ENCODE peak calls at places on chromosomes 1 and 21, in seven cellular contexts. One of them, this sample, is unnamed. For H3K4me1, the result is how much of the 10 kb centered on the place peaks cover.

GRCh38 chr1:172642970-172643369 is 15.9 kb upstream of the FASLG start:
- DNase-seq in aorta: no peak
- DNase-seq in GM23248: no peak
- DNase-seq in PC-9: peak
- DNase-seq in body of pancreas: peak
- DNase-seq in heart left ventricle: no peak
- DNase-seq in upper lobe of left lung: no peak
- DNase-seq in this sample: no peak

GRCh38 chr1:95655321-95656020 is 421.5 kb downstream of the RWDD3 start:
- DNase-seq in aorta: no peak
- DNase-seq in GM23248: no peak
- DNase-seq in PC-9: no peak
- DNase-seq in body of pancreas: no peak
- DNase-seq in heart left ventricle: no peak
- DNase-seq in upper lobe of left lung: no peak
- DNase-seq in this sample: no peak

GRCh38 chr1:200893411-200893901 is 1.2 kb upstream of the INAVA start:
- DNase-seq in aorta: no peak
- DNase-seq in GM23248: no peak
- DNase-seq in PC-9: peak
- DNase-seq in body of pancreas: no peak
- DNase-seq in heart left ventricle: no peak
- DNase-seq in upper lobe of left lung: no peak
- DNase-seq in this sample: no peak

GRCh38 chr1:203045821-203046594 is 19.7 kb downstream of the PPFIA4 start:
- DNase-seq in aorta: peak
- DNase-seq in GM23248: peak
- DNase-seq in PC-9: no peak
- DNase-seq in body of pancreas: no peak
- DNase-seq in heart left ventricle: no peak
- DNase-seq in upper lobe of left lung: peak
- DNase-seq in this sample: peak

GRCh38 chr1:212606042-212606733 is 2.4 kb upstream of the ATF3 start:
- DNase-seq in aorta: no peak
- DNase-seq in GM23248: peak
- DNase-seq in PC-9: no peak
- DNase-seq in body of pancreas: no peak
- DNase-seq in heart left ventricle: no peak
- DNase-seq in upper lobe of left lung: no peak
- DNase-seq in this sample: no peak

GRCh38 chr1:200890818-200891773 is 3.6 kb upstream of the INAVA start:
- DNase-seq in aorta: peak
- DNase-seq in GM23248: peak
- DNase-seq in PC-9: peak
- DNase-seq in body of pancreas: peak
- DNase-seq in heart left ventricle: no peak
- DNase-seq in upper lobe of left lung: peak
- DNase-seq in this sample: no peak

GRCh38 chr1:147603986-147604385 is 62.7 kb downstream of the BCL9 start:
- DNase-seq in aorta: no peak
- DNase-seq in GM23248: no peak
- DNase-seq in PC-9: no peak
- DNase-seq in body of pancreas: no peak
- DNase-seq in heart left ventricle: no peak
- DNase-seq in upper lobe of left lung: no peak
- DNase-seq in this sample: no peak

GRCh38 chr1:36523850-36524249 is 41.1 kb upstream of the CSF3R start:
- DNase-seq in aorta: no peak
- DNase-seq in GM23248: no peak
- DNase-seq in PC-9: no peak
- DNase-seq in body of pancreas: no peak
- DNase-seq in heart left ventricle: no peak
- DNase-seq in upper lobe of left lung: peak
- DNase-seq in this sample: no peak

GRCh38 chr1:223708001-223708359 is 4.4 kb upstream of the CAPN2 start:
- DNase-seq in aorta: no peak
- DNase-seq in GM23248: no peak
- DNase-seq in PC-9: peak
- DNase-seq in body of pancreas: no peak
- DNase-seq in heart left ventricle: no peak
- DNase-seq in upper lobe of left lung: no peak
- DNase-seq in this sample: no peak

GRCh38 chr1:60994369-60994768 is 88.0 kb upstream of the NFIA start:
- DNase-seq in aorta: no peak
- DNase-seq in GM23248: no peak
- DNase-seq in PC-9: no peak
- DNase-seq in body of pancreas: no peak
- DNase-seq in heart left ventricle: no peak
- DNase-seq in upper lobe of left lung: no peak
- DNase-seq in this sample: no peak

GRCh38 chr1:184828369-184828717 is 73.7 kb upstream of the EDEM3 start:
- DNase-seq in aorta: no peak
- DNase-seq in GM23248: no peak
- DNase-seq in PC-9: no peak
- DNase-seq in body of pancreas: no peak
- DNase-seq in heart left ventricle: no peak
- DNase-seq in upper lobe of left lung: no peak
- DNase-seq in this sample: no peak

GRCh38 chr1:85935234-85935633 is 221.3 kb downstream of the COL24A1 start:
- DNase-seq in aorta: no peak
- DNase-seq in GM23248: peak
- DNase-seq in PC-9: no peak
- DNase-seq in body of pancreas: no peak
- DNase-seq in heart left ventricle: no peak
- DNase-seq in upper lobe of left lung: no peak
- DNase-seq in this sample: no peak

GRCh38 chr1:119713538-119714456 is 2.1 kb downstream of the PHGDH start:
- DNase-seq in aorta: no peak
- DNase-seq in GM23248: peak
- DNase-seq in PC-9: no peak
- DNase-seq in body of pancreas: no peak
- DNase-seq in heart left ventricle: no peak
- DNase-seq in upper lobe of left lung: no peak
- DNase-seq in this sample: no peak

GRCh38 chr1:238143038-238143437 is 252.3 kb upstream of the ZP4 start:
- DNase-seq in aorta: no peak
- DNase-seq in GM23248: no peak
- DNase-seq in PC-9: no peak
- DNase-seq in body of pancreas: no peak
- DNase-seq in heart left ventricle: no peak
- DNase-seq in upper lobe of left lung: no peak
- DNase-seq in this sample: no peak

GRCh38 chr1:98388431-98388830 is 273.1 kb upstream of the SNX7 start:
- DNase-seq in aorta: no peak
- DNase-seq in GM23248: peak
- DNase-seq in PC-9: no peak
- DNase-seq in body of pancreas: peak
- DNase-seq in heart left ventricle: no peak
- DNase-seq in upper lobe of left lung: no peak
- DNase-seq in this sample: no peak

GRCh38 chr21:19853061-19853460 is 1145.1 kb upstream of the NCAM2 start:
- DNase-seq in aorta: peak
- DNase-seq in GM23248: no peak
- DNase-seq in PC-9: no peak
- DNase-seq in body of pancreas: no peak
- DNase-seq in heart left ventricle: no peak
- DNase-seq in upper lobe of left lung: peak
- DNase-seq in this sample: no peak

GRCh38 chr1:193065954-193066353 is 6.5 kb downstream of the RO60 start:
- DNase-seq in aorta: no peak
- DNase-seq in GM23248: no peak
- DNase-seq in PC-9: no peak
- DNase-seq in body of pancreas: no peak
- DNase-seq in heart left ventricle: no peak
- DNase-seq in upper lobe of left lung: no peak
- DNase-seq in this sample: no peak

GRCh38 chr1:193059282-193060225 is at the start of the genes RO60 and UCHL5:
- DNase-seq in aorta: peak
- DNase-seq in GM23248: peak
- DNase-seq in PC-9: peak
- DNase-seq in body of pancreas: peak
- DNase-seq in heart left ventricle: peak
- DNase-seq in upper lobe of left lung: peak
- DNase-seq in this sample: peak

GRCh38 chr1:193062698-193063463 is 3.5 kb downstream of the RO60 start:
- DNase-seq in aorta: no peak
- DNase-seq in GM23248: peak
- DNase-seq in PC-9: no peak
- DNase-seq in body of pancreas: no peak
- DNase-seq in heart left ventricle: no peak
- DNase-seq in upper lobe of left lung: no peak
- DNase-seq in this sample: no peak

GRCh38 chr1:193058529-193059281 is 455 bp downstream of the UCHL5 start:
- DNase-seq in aorta: peak
- DNase-seq in GM23248: peak
- DNase-seq in PC-9: peak
- DNase-seq in body of pancreas: peak
- DNase-seq in heart left ventricle: peak
- DNase-seq in upper lobe of left lung: no peak
- DNase-seq in this sample: peak

DNA sequence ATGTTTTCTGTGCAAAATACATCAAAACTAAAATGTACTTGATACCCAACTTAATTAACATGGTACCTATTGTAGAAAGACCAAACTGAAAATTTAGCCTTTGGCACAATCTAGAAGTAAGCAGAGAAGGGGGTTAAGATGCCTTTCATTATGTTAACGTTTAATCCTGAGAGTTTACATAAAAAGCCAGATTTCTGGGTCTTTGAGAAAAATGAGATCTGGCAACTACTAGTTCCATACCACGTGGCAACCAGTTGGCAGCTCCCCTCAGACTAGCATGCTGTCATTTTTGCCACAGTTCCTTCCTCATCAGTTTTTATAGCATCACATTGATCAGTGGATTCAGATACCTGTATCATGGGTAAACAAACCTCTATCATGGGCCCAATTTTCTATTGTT is 1.5 kb downstream of the RO60 start:
- DNase-seq in aorta: no peak
- DNase-seq in GM23248: peak
- DNase-seq in PC-9: no peak
- DNase-seq in body of pancreas: no peak
- DNase-seq in heart left ventricle: no peak
- DNase-seq in upper lobe of left lung: no peak
- DNase-seq in this sample: no peak
- H3K4me3 ChIP-seq in aorta: peak
- H3K4me3 ChIP-seq in GM23248: peak
- H3K4me3 ChIP-seq in PC-9: peak
- H3K4me3 ChIP-seq in body of pancreas: no peak
- H3K4me3 ChIP-seq in heart left ventricle: peak
- H3K4me3 ChIP-seq in upper lobe of left lung: no peak
- H3K4me3 ChIP-seq in this sample: peak

GRCh38 chr1:116879478-116880133 is 30.1 kb upstream of the PTGFRN start:
- DNase-seq in aorta: no peak
- DNase-seq in GM23248: no peak
- DNase-seq in PC-9: no peak
- DNase-seq in body of pancreas: peak
- DNase-seq in heart left ventricle: no peak
- DNase-seq in upper lobe of left lung: peak
- DNase-seq in this sample: no peak
- H3K4me1 ChIP-seq in aorta: under half
- H3K4me1 ChIP-seq in GM23248: under half
- H3K4me1 ChIP-seq in PC-9: under half
- H3K4me1 ChIP-seq in body of pancreas: half or more
- H3K4me1 ChIP-seq in heart left ventricle: under half
- H3K4me1 ChIP-seq in upper lobe of left lung: under half
- H3K4me1 ChIP-seq in this sample: under half

GRCh38 chr1:218380125-218380977 is 35.2 kb downstream of the TGFB2 start:
- DNase-seq in aorta: no peak
- DNase-seq in GM23248: peak
- DNase-seq in PC-9: peak
- DNase-seq in body of pancreas: peak
- DNase-seq in heart left ventricle: no peak
- DNase-seq in upper lobe of left lung: no peak
- DNase-seq in this sample: no peak
- H3K27ac ChIP-seq in aorta: peak
- H3K27ac ChIP-seq in GM23248: peak
- H3K27ac ChIP-seq in PC-9: peak
- H3K27ac ChIP-seq in body of pancreas: peak
- H3K27ac ChIP-seq in heart left ventricle: no peak
- H3K27ac ChIP-seq in upper lobe of left lung: peak
- H3K27ac ChIP-seq in this sample: no peak

GRCh38 chr1:109470245-109470644 is 3.9 kb downstream of the SYPL2 start:
- DNase-seq in aorta: no peak
- DNase-seq in GM23248: no peak
- DNase-seq in PC-9: no peak
- DNase-seq in body of pancreas: no peak
- DNase-seq in heart left ventricle: no peak
- DNase-seq in upper lobe of left lung: no peak
- DNase-seq in this sample: no peak

GRCh38 chr1:109467301-109467777 is 993 bp downstream of the SYPL2 start:
- DNase-seq in aorta: no peak
- DNase-seq in GM23248: no peak
- DNase-seq in PC-9: no peak
- DNase-seq in body of pancreas: no peak
- DNase-seq in heart left ventricle: no peak
- DNase-seq in upper lobe of left lung: no peak
- DNase-seq in this sample: no peak

GRCh38 chr1:109468903-109469302 is 2.6 kb downstream of the SYPL2 start:
- DNase-seq in aorta: no peak
- DNase-seq in GM23248: no peak
- DNase-seq in PC-9: no peak
- DNase-seq in body of pancreas: no peak
- DNase-seq in heart left ventricle: no peak
- DNase-seq in upper lobe of left lung: no peak
- DNase-seq in this sample: no peak

GRCh38 chr1:109466100-109466439 is 276 bp upstream of the SYPL2 start:
- DNase-seq in aorta: no peak
- DNase-seq in GM23248: peak
- DNase-seq in PC-9: no peak
- DNase-seq in body of pancreas: no peak
- DNase-seq in heart left ventricle: no peak
- DNase-seq in upper lobe of left lung: no peak
- DNase-seq in this sample: no peak

DNA sequence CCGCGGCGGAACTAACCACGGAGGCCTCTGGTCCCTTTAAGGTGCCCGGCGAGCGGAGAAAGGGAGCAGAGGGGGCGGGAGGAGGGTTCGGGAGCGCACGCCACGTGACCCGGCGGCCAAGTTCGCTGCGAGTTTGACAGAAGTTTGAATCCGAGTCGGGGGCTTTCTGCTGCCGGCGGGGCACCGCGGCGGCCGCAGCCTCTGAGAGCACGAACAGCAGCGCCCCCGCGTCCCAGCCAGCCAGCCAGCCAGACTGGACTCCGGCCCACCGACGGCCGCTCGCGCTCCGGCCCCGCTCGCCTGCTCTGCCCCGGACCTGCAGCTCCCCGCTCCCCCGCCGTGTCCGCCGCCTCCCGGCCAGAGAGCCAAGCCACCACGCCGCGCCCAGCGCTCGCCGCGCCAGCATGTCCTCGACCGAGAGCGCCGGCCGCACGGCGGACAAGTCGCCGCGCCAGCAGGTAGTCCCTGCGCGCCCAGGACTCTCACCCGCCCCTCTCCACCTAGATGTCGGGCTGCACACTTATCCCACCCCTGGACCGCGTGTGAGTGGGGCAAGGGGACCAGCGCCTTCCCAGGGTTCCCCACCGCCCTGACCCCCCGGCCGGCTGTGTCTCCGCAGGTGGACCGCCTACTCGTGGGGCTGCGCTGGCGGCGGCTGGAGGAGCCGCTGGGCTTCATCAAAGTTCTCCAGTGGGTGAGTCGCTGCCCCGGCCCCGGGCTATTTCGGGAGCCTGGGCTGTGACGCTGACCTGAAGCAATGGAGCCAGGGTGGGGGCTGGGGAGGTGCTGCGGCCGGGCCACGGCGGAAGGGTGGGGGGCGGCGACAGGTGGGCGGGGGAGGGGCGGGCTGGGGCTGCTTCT is at the start of gene SYPL2:
- DNase-seq in aorta: peak
- DNase-seq in GM23248: peak
- DNase-seq in PC-9: peak
- DNase-seq in body of pancreas: peak
- DNase-seq in heart left ventricle: peak
- DNase-seq in upper lobe of left lung: peak
- DNase-seq in this sample: peak
- H3K4me3 ChIP-seq in aorta: peak
- H3K4me3 ChIP-seq in GM23248: peak
- H3K4me3 ChIP-seq in PC-9: peak
- H3K4me3 ChIP-seq in body of pancreas: peak
- H3K4me3 ChIP-seq in heart left ventricle: peak
- H3K4me3 ChIP-seq in upper lobe of left lung: peak
- H3K4me3 ChIP-seq in this sample: peak

This sample was measured in uterus.